ENCODE peak calls at places on chromosome 5, in nine cellular contexts. T, C, X, J, O, W, U, F and H are unnamed samples.

GRCh38 chr5:107968998-107969397 is 298.3 kb upstream of the EFNA5 start:
- DNase-seq in T (no peak), C (peak), X (peak), J (no peak), O (no peak), W (peak), U (no peak), F (no peak), H (peak)

GRCh38 chr5:56075361-56075760 is 80.6 kb upstream of the IL6ST start:
- DNase-seq in T (no peak), C (peak), X (no peak), J (no peak), O (no peak), W (peak), U (peak), F (no peak), H (peak)

GRCh38 chr5:135741040-135741439 is 93.4 kb upstream of the SLC25A48 start:
- DNase-seq in T (no peak), C (no peak), X (no peak), J (no peak), O (no peak), W (no peak), U (no peak), F (no peak), H (no peak)

GRCh38 chr5:76620166-76620565 is 3.0 kb downstream of the F2RL2 start:
- DNase-seq in T (no peak), C (no peak), X (peak), J (no peak), O (no peak), W (no peak), U (no peak), F (no peak), H (no peak)

GRCh38 chr5:125274938-125275759 is 528.7 kb upstream of the ZNF608 start:
- DNase-seq in T (no peak), C (peak), X (peak), J (no peak), O (no peak), W (peak), U (no peak), F (no peak), H (no peak)

GRCh38 chr5:138449501-138450239 is 10.8 kb downstream of the REEP2 start:
- DNase-seq in T (peak), C (peak), X (peak), J (peak), O (peak), W (peak), U (peak), F (peak), H (peak)

GRCh38 chr5:137819768-137820167 is 47.9 kb upstream of the MYOT start:
- DNase-seq in T (no peak), C (no peak), X (no peak), J (no peak), O (no peak), W (no peak), U (no peak), F (no peak), H (no peak)

GRCh38 chr5:160438316-160439204 is 16.9 kb downstream of the PTTG1 start:
- DNase-seq in T (peak), C (peak), X (peak), J (peak), O (peak), W (peak), U (peak), F (peak), H (peak)

GRCh38 chr5:150057996-150058395 is 28.4 kb downstream of the CSF1R start:
- DNase-seq in T (no peak), C (no peak), X (no peak), J (no peak), O (no peak), W (peak), U (no peak), F (no peak), H (no peak)

GRCh38 chr5:114657342-114658130 is 295.7 kb downstream of the KCNN2 start:
- DNase-seq in T (no peak), C (no peak), X (peak), J (no peak), O (no peak), W (no peak), U (no peak), F (no peak), H (no peak)

GRCh38 chr5:105817416-105817815 is 1853.3 kb downstream of the EFNA5 start:
- DNase-seq in T (no peak), C (no peak), X (no peak), J (no peak), O (no peak), W (no peak), U (no peak), F (no peak), H (no peak)

GRCh38 chr5:35762368-35762767 is 94.3 kb upstream of the IL7R start:
- DNase-seq in T (no peak), C (no peak), X (peak), J (no peak), O (no peak), W (peak), U (no peak), F (no peak), H (peak)

GRCh38 chr5:156934450-156935211 is 28.4 kb downstream of the TIMD4 start:
- DNase-seq in T (peak), C (no peak), X (no peak), J (peak), O (peak), W (no peak), U (peak), F (peak), H (peak)

GRCh38 chr5:37889612-37890317 is 49.9 kb upstream of the GDNF start:
- DNase-seq in T (no peak), C (no peak), X (peak), J (no peak), O (no peak), W (peak), U (no peak), F (no peak), H (peak)

GRCh38 chr5:163354685-163355084 is 82.7 kb upstream of the CCNG1 start:
- DNase-seq in T (no peak), C (no peak), X (no peak), J (no peak), O (no peak), W (no peak), U (no peak), F (no peak), H (no peak)

GRCh38 chr5:377326-377981 is 55.9 kb downstream of the AHRR start:
- DNase-seq in T (no peak), C (no peak), X (no peak), J (peak), O (no peak), W (no peak), U (peak), F (no peak), H (no peak)

GRCh38 chr5:141876628-141877477 is 1.4 kb downstream of the PCDH1 start:
- DNase-seq in T (no peak), C (no peak), X (no peak), J (peak), O (no peak), W (no peak), U (peak), F (no peak), H (no peak)

GRCh38 chr5:332843-333242 is 11.3 kb downstream of the AHRR start:
- DNase-seq in T (peak), C (no peak), X (no peak), J (no peak), O (no peak), W (no peak), U (no peak), F (no peak), H (no peak)

GRCh38 chr5:38847549-38848341 is 1.9 kb downstream of the OSMR start:
- DNase-seq in T (no peak), C (no peak), X (no peak), J (no peak), O (no peak), W (peak), U (no peak), F (no peak), H (peak)

GRCh38 chr5:102481044-102481715 is 17.6 kb downstream of the SLCO6A1 start:
- DNase-seq in T (no peak), C (peak), X (peak), J (no peak), O (no peak), W (no peak), U (no peak), F (no peak), H (peak)

GRCh38 chr5:25950681-25951080 is 1087.7 kb downstream of the CDH9 start:
- DNase-seq in T (no peak), C (no peak), X (no peak), J (no peak), O (no peak), W (no peak), U (no peak), F (no peak), H (no peak)

GRCh38 chr5:2200261-2200965 is 317.7 kb upstream of the IRX4 start:
- DNase-seq in T (no peak), C (no peak), X (no peak), J (no peak), O (no peak), W (no peak), U (no peak), F (no peak), H (no peak)

GRCh38 chr5:33583332-33583731 is 142.6 kb downstream of the TARS1 start:
- DNase-seq in T (no peak), C (no peak), X (no peak), J (no peak), O (no peak), W (no peak), U (no peak), F (no peak), H (no peak)

GRCh38 chr5:138139776-138140080 is 500 bp upstream of the NME5 start:
- DNase-seq in T (no peak), C (no peak), X (no peak), J (no peak), O (no peak), W (no peak), U (no peak), F (no peak), H (no peak)

GRCh38 chr5:134594797-134595457 is 37.7 kb downstream of the SAR1B start:
- DNase-seq in T (no peak), C (no peak), X (no peak), J (no peak), O (no peak), W (no peak), U (no peak), F (no peak), H (no peak)

GRCh38 chr5:6311568-6312501 is 66.5 kb downstream of the MED10 start:
- DNase-seq in T (no peak), C (no peak), X (no peak), J (no peak), O (no peak), W (no peak), U (no peak), F (no peak), H (no peak)

GRCh38 chr5:208449-209114 is 9.4 kb downstream of the CCDC127 start:
- DNase-seq in T (no peak), C (no peak), X (no peak), J (no peak), O (no peak), W (no peak), U (no peak), F (no peak), H (no peak)

GRCh38 chr5:13955896-13956295 is 11.4 kb upstream of the DNAH5 start:
- DNase-seq in T (no peak), C (no peak), X (peak), J (no peak), O (no peak), W (peak), U (no peak), F (no peak), H (no peak)

GRCh38 chr5:111394580-111394979 is 117.8 kb downstream of the STARD4 start:
- DNase-seq in T (no peak), C (peak), X (peak), J (no peak), O (no peak), W (peak), U (no peak), F (no peak), H (peak)

GRCh38 chr5:73963021-73963420 is 337.0 kb downstream of the ARHGEF28 start:
- DNase-seq in T (no peak), C (peak), X (peak), J (no peak), O (no peak), W (no peak), U (no peak), F (no peak), H (no peak)

GRCh38 chr5:75053286-75054109 is 1.1 kb upstream of the GCNT4 start:
- DNase-seq in T (peak), C (peak), X (peak), J (peak), O (peak), W (peak), U (peak), F (no peak), H (peak)

GRCh38 chr5:143262393-143263174 is 140.9 kb downstream of the NR3C1 start:
- DNase-seq in T (no peak), C (peak), X (peak), J (no peak), O (no peak), W (peak), U (no peak), F (no peak), H (peak)

GRCh38 chr5:1007681-1008450 is 736 bp upstream of the NKD2 start:
- DNase-seq in T (no peak), C (no peak), X (no peak), J (no peak), O (no peak), W (no peak), U (no peak), F (no peak), H (no peak)

GRCh38 chr5:10307206-10308148 is at the start of gene CMBL:
- DNase-seq in T (peak), C (peak), X (peak), J (peak), O (peak), W (peak), U (peak), F (no peak), H (peak)

GRCh38 chr5:112228672-112229071 is 190.4 kb downstream of the EPB41L4A start:
- DNase-seq in T (no peak), C (peak), X (peak), J (peak), O (peak), W (peak), U (peak), F (no peak), H (peak)